ENCODE peak calls at places on chromosomes 13 and 19, in four cellular contexts. C is tibial nerve; G is CD8-positive, alpha-beta T cell; V is neural progenitor cell. R is an unnamed sample.

GRCh38 chr19:8663920-8664670 is 33.7 kb downstream of the NFILZ start:
- DNase-seq in C (no peak), G (no peak), V (no peak), R (no peak)

GRCh38 chr19:40216013-40216776 is 2.0 kb downstream of the TTC9B start:
- DNase-seq in G (no peak), V (no peak), C (no peak), R (no peak)

GRCh38 chr19:2171349-2172145 is 7.8 kb downstream of the DOT1L start:
- DNase-seq in V (peak), G (peak), C (no peak), R (no peak)

GRCh38 chr19:38731654-38732301 is 12.5 kb downstream of the CAPN12 start:
- DNase-seq in V (no peak), G (no peak), C (no peak), R (no peak)

GRCh38 chr19:54208784-54209057 is 8.1 kb downstream of the RPS9 start:
- DNase-seq in C (no peak), V (no peak), G (no peak), R (no peak)

GRCh38 chr19:38849746-38850230 is at the start of gene HNRNPL:
- DNase-seq in G (peak), C (no peak), V (no peak), R (no peak)

GRCh38 chr19:30293051-30293785 is 79.0 kb upstream of the ZNF536 start:
- DNase-seq in G (no peak), C (no peak), V (no peak), R (no peak)

GRCh38 chr13:87777395-87777794 is 106.2 kb downstream of the SLITRK5 start:
- DNase-seq in G (no peak), V (peak), C (no peak), R (no peak)

GRCh38 chr13:98228661-98229349 is 51.7 kb upstream of the RNF113B start:
- DNase-seq in V (no peak), C (no peak), G (no peak), R (no peak)

GRCh38 chr19:11138659-11139526 is 16.7 kb downstream of the SPC24 start:
- DNase-seq in V (peak), G (no peak), C (peak), R (peak)

GRCh38 chr19:3397266-3398022 is 31.1 kb downstream of the NFIC start:
- DNase-seq in V (peak), G (no peak), C (no peak), R (no peak)

GRCh38 chr13:74032325-74032724 is 101.9 kb downstream of the KLF12 start:
- DNase-seq in G (no peak), C (no peak), V (no peak), R (no peak)

GRCh38 chr13:20714563-20715339 is 11.3 kb downstream of the IL17D start:
- DNase-seq in V (no peak), G (no peak), C (peak), R (no peak)

GRCh38 chr19:47419789-47420188 is 462 bp upstream of the MEIS3 start:
- DNase-seq in C (no peak), G (no peak), V (peak), R (no peak)

GRCh38 chr13:104105418-104106355 is 1039.5 kb upstream of the SLC10A2 start:
- DNase-seq in V (no peak), G (no peak), C (no peak), R (no peak)

GRCh38 chr13:104111031-104111430 is 1044.8 kb upstream of the SLC10A2 start:
- DNase-seq in C (no peak), V (no peak), G (no peak), R (no peak)

DNA sequence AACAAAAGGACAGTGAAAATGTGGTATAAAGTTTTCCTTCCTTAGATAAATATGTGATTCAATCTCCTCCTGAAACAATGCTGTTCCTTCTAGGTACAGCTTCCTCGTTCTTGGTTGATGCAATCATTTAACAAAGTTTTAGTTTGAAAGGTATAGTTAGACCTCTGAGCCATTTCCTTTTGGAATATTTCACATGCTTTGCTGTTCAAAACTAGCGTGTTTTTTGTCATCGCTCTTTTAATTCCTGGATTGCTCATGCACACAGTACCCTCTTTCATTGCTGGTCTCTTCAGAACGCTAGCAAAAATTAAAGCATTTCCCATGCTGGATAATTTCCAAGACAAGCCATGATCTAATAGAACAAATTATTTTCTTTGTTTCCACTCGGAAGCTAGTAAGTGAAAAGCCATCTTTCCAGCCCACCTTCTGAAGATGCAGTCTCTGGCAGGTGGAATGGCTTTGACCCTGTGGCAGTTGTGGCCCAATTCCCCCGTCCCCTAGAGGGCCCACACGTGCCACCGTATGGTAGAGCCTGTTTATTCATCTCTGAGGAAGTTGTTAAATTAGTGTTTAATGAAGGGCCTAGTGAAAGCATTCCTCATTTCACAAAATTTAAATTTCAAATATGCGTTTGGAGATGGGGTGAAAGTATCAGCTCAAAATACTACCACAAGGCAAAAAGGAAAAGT is 1040.6 kb upstream of the SLC10A2 start:
- DNase-seq in G (no peak), C (no peak), V (no peak), R (no peak)
- TF ChIP-seq CTCF in G (no peak), C (no peak), V (peak), R (no peak)

DNA sequence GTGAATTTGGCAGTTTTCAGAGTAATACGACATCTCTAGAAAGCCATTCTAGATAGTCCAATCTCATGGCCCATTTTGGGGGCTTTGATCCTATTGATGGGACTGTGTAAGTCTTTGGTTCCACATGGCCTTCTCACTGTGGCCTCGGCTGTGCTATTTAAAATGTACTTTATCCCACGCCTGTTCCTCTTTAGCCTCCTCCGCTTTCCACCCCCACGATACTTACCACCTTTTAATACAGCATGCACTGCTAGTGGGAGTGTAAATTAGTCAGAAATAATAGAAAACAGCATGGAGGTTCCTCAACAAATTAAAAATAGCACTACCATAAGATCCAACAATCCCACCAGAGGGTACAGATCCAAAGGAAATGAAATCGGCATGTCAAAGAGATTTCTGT is 28.3 kb upstream of the CEBPG start:
- DNase-seq in G (no peak), V (no peak), C (no peak), R (no peak)
- H3K4me3 ChIP-seq in G (no peak), V (no peak), C (no peak), R (no peak)

GRCh38 chr13:50255639-50256038 is 240.4 kb downstream of the KCNRG start:
- DNase-seq in V (no peak), G (no peak), C (no peak), R (no peak)

GRCh38 chr13:50257646-50258045 is 242.4 kb downstream of the KCNRG start:
- DNase-seq in G (no peak), C (no peak), V (no peak), R (no peak)

DNA sequence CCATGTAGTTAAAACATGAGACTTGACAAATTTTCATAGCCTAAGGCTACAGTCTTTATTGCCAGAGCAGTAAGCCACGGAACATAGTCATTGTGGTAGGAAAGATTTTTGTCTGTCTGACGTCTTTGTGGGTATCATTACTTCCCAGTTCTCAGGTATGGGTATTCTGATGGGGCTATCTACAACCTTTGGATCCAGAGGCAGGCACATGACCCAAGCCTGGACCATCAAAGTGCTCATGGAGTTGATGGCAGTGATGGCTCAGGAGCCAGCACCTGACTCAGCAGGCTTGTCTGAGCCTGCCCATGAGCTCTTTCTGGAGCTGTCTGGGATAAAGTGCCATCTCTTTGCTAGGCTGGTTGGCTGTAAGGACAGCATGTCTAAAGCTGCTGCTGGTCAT is 246.3 kb downstream of the KCNRG start:
- DNase-seq in V (no peak), G (no peak), C (no peak), R (no peak)
- TF ChIP-seq CTCF in V (no peak), G (no peak), C (no peak), R (no peak)

DNA sequence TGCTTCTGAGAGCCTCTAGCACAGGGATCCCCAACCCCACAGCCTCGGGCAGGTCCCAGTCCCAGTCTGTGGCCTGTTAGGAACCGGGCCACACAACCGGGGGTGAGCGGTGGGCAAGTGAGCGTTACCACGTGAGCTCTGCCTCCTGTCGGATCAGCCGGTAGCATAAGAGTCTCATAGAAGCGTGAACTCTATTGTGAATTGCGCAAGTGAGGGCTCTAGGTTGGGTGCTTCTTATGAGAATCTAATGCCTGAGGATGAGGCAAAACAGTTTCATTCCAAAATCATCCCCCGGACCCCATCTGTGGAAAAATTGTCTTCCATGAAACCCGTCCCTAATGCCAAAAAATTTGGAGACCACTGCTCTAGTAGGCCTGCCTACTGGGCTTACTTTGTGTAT is 87.0 kb upstream of the UBL3 start:
- DNase-seq in V (no peak), G (no peak), C (no peak), R (no peak)
- H3K4me3 ChIP-seq in V (no peak), G (no peak), C (no peak), R (no peak)

GRCh38 chr13:91014696-91015095 is 332.8 kb upstream of the MIR17HG start:
- DNase-seq in C (no peak), G (no peak), V (no peak), R (no peak)

GRCh38 chr13:91020635-91021034 is 326.9 kb upstream of the MIR17HG start:
- DNase-seq in G (no peak), C (no peak), V (no peak), R (no peak)

GRCh38 chr13:91017031-91017668 is 330.3 kb upstream of the MIR17HG start:
- DNase-seq in G (no peak), V (peak), C (no peak), R (no peak)

GRCh38 chr13:91017669-91018053 is 329.8 kb upstream of the MIR17HG start:
- DNase-seq in C (no peak), G (no peak), V (no peak), R (no peak)
- TF ChIP-seq CTCF in C (no peak), G (no peak), V (no peak), R (no peak)

DNA sequence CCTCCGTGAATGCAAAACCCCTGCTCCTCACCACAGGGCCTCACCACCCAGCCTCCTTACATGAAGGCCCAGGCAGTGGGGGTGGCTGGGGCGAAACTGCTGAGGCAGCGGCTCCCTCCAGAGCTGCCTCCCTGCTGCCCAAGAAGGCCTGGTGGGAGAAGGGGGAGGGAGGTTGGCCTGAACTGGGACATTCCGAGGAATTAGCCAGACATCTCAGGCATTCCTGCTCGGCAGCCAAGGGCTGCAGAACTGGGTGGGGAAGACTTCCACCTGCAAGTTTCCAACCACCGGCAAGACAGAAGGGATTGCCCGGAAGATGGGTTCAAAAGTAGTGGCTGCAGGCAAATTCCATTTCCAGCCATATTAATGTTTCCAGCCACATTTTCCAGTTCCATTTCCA is 2.3 kb upstream of the PSPN start:
- DNase-seq in G (no peak), C (no peak), V (peak), R (no peak)
- H3K4me3 ChIP-seq in G (no peak), C (no peak), V (no peak), R (no peak)

GRCh38 chr13:30932481-30933333 is at the start of gene TEX26:
- DNase-seq in C (no peak), V (peak), G (no peak), R (no peak)
- TF ChIP-seq CTCF in C (no peak), V (peak), G (no peak), R (no peak)

DNA sequence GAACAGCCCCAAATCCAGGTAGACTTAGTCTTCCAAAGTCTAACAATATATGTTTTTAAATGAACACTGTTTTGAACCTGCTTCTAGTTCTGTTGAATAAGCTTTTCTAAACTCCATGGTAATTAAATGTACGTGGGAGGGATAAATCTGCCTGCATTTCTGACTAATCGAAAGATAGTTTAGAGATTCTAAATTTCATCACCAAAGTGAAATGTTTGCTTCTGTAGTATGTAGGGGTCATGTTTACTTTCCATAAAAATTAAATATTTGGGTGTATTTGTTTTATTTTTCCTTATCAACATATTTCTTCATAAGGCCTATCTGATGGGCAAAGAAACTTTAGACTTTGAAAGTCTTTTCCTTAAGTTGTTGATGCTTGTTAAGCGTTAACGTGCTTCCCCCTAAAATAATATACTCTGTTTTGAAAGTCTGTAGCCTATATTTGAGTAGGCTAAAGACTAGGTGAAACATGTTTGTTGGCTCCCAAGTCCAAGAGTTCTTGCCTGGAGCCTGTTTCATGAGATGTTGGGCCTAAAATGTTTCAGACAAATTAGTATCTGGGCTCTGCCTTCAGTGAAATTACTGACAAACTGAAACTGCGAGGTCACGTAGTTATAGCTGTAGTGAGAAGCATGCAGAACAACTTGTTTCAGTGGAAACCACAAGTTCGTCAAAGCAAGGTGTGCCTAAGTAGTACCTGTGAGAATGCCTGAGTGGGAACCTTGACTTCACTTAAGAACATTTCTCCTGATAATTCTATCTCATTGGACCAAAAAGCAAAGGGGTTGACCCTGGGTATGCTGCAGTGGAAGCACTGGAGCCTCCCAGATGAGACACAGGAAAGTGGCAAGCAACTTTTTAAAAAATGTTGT is 126.2 kb downstream of the LMO7 start:
- DNase-seq in C (no peak), V (no peak), G (no peak), R (no peak)
- H3K4me3 ChIP-seq in C (peak), V (no peak), G (peak), R (peak)